ENCODE peak calls at places on chromosomes 7 and 10, in six cellular contexts. A is fibroblast of mammary gland, G is mucosa of descending colon, E is mammary epithelial cell, P is right cardiac atrium, Y is mesendoderm. Z is an unnamed sample.
A peak's percentile ranks its signal among the peaks of the same experiment; 100 is the strongest.

GRCh38 chr10:101536800-101537199 is 51.3 kb downstream of the POLL start:
- DNase-seq in A (peak; percentile 53), G (no peak), E (peak; percentile 18), P (no peak), Y (peak; percentile 50), Z (peak; percentile 44)

GRCh38 chr7:134741901-134742635 is 37.4 kb upstream of the CALD1 start:
- DNase-seq in A (peak; percentile 83), G (no peak), E (peak; percentile 55), P (no peak), Y (peak; percentile 98), Z (peak; percentile 83)

GRCh38 chr10:11162828-11163599 is 145.3 kb downstream of the CELF2 start:
- DNase-seq in A (no peak), G (peak; percentile 82), E (no peak), P (peak; percentile 68), Y (no peak), Z (no peak)

GRCh38 chr7:100155553-100156317 is 2.8 kb downstream of the TRAPPC14 start:
- DNase-seq in A (no peak), G (peak; percentile 58), E (no peak), P (no peak), Y (no peak), Z (no peak)

GRCh38 chr7:112383671-112384417 is 66.4 kb upstream of the IFRD1 start:
- DNase-seq in A (peak; percentile 28), G (no peak), E (no peak), P (no peak), Y (peak; percentile 61), Z (peak; percentile 34)

GRCh38 chr10:102647433-102648268 is 3.4 kb downstream of the TRIM8 start:
- DNase-seq in A (no peak), G (no peak), E (no peak), P (peak; percentile 31), Y (no peak), Z (no peak)

GRCh38 chr7:113856010-113856409 is 62.8 kb downstream of the PPP1R3A start:
- DNase-seq in A (peak; percentile 1), G (no peak), E (peak; percentile 44), P (no peak), Y (no peak), Z (no peak)

GRCh38 chr10:48684792-48685651 is at the start of gene WDFY4:
- DNase-seq in A (no peak), G (no peak), E (no peak), P (no peak), Y (no peak), Z (no peak)

GRCh38 chr10:99630439-99630838 is 10.2 kb upstream of the SLC25A28 start:
- DNase-seq in A (peak; percentile 65), G (no peak), E (peak; percentile 63), P (no peak), Y (no peak), Z (peak; percentile 75)

GRCh38 chr7:35720849-35721248 is 25.9 kb upstream of the HERPUD2 start:
- DNase-seq in A (no peak), G (no peak), E (no peak), P (no peak), Y (no peak), Z (no peak)

GRCh38 chr10:80498833-80499671 is 38.6 kb upstream of the SH2D4B start:
- DNase-seq in A (peak; percentile 99), G (peak; percentile 90), E (peak; percentile 94), P (peak; percentile 94), Y (peak; percentile 92), Z (peak; percentile 98)

GRCh38 chr7:30922596-30922995 is 10.9 kb downstream of the AQP1 start:
- DNase-seq in A (no peak), G (peak; percentile 22), E (no peak), P (peak; percentile 27), Y (no peak), Z (no peak)

GRCh38 chr7:73703649-73703984 is 15.9 kb downstream of the STX1A start:
- DNase-seq in A (no peak), G (no peak), E (no peak), P (no peak), Y (no peak), Z (no peak)

GRCh38 chr10:2866569-2866968 is 200.8 kb upstream of the PFKP start:
- DNase-seq in A (no peak), G (no peak), E (no peak), P (no peak), Y (no peak), Z (no peak)

GRCh38 chr7:150405584-150406310 is 26.6 kb downstream of the ZNF775 start:
- DNase-seq in A (peak; percentile 22), G (peak; percentile 81), E (no peak), P (peak; percentile 78), Y (no peak), Z (no peak)

GRCh38 chr10:97796651-97797050 is 24.9 kb upstream of the SFRP5 start:
- DNase-seq in A (no peak), G (no peak), E (no peak), P (no peak), Y (no peak), Z (no peak)

GRCh38 chr10:13338337-13339128 is 9.6 kb downstream of the SEPHS1 start:
- DNase-seq in A (peak; percentile 80), G (no peak), E (no peak), P (no peak), Y (no peak), Z (peak; percentile 60)
- H3K4me3 ChIP-seq in A (no peak overlapping the region), G (no peak overlapping the region), E (no peak overlapping the region), P (no peak overlapping the region), Y (no peak overlapping the region), Z (no peak overlapping the region)

GRCh38 chr10:36171546-36171945 is 529.5 kb upstream of the FZD8 start:
- DNase-seq in A (no peak), G (no peak), E (peak; percentile 9), P (no peak), Y (peak; percentile 18), Z (peak; percentile 21)
- H3K4me3 ChIP-seq in A (no peak overlapping the region), G (no peak overlapping the region), E (no peak overlapping the region), P (no peak overlapping the region), Y (no peak overlapping the region), Z (no peak overlapping the region)

GRCh38 chr7:158431055-158431940 is 156.3 kb downstream of the PTPRN2 start:
- DNase-seq in A (no peak), G (no peak), E (no peak), P (no peak), Y (no peak), Z (no peak)

GRCh38 chr7:158428842-158429753 is 158.5 kb downstream of the PTPRN2 start:
- DNase-seq in A (no peak), G (no peak), E (no peak), P (no peak), Y (no peak), Z (no peak)

GRCh38 chr7:158430308-158431034 is 157.2 kb downstream of the PTPRN2 start:
- DNase-seq in A (no peak), G (no peak), E (no peak), P (no peak), Y (no peak), Z (no peak)

GRCh38 chr7:158431941-158432347 is 155.7 kb downstream of the PTPRN2 start:
- DNase-seq in A (peak; percentile 95), G (no peak), E (peak; percentile 51), P (no peak), Y (peak; percentile 25), Z (peak; percentile 88)

DNA sequence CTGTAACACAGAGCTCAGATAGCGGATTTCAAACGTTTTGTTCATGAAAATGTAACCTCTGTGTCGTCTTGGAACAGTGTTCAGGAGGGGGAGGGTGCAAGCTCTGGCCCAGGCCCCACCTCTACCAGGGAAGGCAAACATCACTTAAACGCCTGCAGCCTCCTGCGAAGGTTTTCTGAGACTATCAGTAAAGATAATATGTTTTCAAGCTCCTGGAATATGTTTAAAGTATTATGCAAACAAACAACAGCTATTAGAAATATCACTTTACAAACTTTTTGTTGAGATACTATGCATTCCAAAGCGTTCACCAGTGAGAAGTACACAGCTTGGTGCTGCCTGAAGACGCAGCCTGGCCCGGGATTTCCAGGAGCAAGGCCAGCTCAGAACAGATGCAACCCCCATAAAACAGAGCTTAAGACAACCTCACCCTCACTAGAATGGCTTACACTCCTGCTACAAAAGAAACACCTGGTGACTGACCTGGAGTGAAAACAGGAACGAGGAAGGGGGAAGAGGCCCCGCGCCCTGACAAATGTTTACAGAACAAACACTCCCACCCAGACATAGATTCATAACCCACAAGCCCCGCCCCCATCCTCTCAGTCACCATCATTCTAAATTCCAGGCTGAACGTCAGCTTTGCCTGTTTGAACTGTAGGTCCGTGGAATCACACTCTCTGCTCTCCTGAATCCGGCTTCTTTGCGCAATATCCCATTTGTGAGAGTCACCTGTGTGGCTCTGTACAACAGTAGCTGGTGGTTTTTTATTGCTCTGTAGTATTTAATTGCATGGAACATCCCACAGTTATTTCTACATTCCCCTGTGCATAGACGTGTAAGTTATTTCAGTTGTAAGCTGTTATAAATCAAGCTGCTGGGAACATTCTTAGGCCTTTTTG is 155.0 kb downstream of the PTPRN2 start:
- DNase-seq in A (peak; percentile 77), G (peak; percentile 80), E (peak; percentile 1), P (no peak), Y (no peak), Z (peak; percentile 51)
- H3K4me3 ChIP-seq in A (no peak overlapping the region), G (no peak overlapping the region), E (no peak overlapping the region), P (no peak overlapping the region), Y (no peak overlapping the region), Z (no peak overlapping the region)

DNA sequence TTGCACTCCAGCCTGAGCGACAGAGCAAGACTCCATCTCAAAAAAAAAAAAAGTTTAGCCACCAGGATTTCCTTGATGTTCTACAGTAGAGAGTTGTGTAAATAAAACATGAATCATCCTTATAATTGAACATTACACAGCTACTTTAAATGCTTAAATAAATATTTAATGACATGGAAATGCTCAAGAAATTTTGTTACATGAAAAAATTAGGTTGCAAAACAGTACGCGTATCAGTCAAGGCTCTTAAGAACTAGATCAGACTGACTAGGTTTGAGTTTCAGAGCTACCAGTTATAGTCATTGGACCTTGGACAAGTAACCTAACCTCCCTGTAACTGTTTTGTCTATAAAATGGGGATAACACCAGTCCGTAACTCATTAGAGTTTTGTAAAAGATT is 38.7 kb upstream of the GSAP start:
- DNase-seq in A (peak; percentile 47), G (no peak), E (no peak), P (no peak), Y (no peak), Z (no peak)
- H3K4me3 ChIP-seq in A (no peak overlapping the region), G (no peak overlapping the region), E (no peak overlapping the region), P (no peak overlapping the region), Y (no peak overlapping the region), Z (no peak overlapping the region)

GRCh38 chr10:4130685-4131084 is 345.7 kb upstream of the KLF6 start:
- DNase-seq in A (no peak), G (no peak), E (no peak), P (no peak), Y (no peak), Z (no peak)

GRCh38 chr10:4129866-4130455 is 345.0 kb upstream of the KLF6 start:
- DNase-seq in A (no peak), G (no peak), E (no peak), P (no peak), Y (no peak), Z (no peak)

GRCh38 chr10:4132216-4132556 is 347.2 kb upstream of the KLF6 start:
- DNase-seq in A (no peak), G (no peak), E (no peak), P (no peak), Y (no peak), Z (no peak)

GRCh38 chr10:4134701-4135100 is 349.7 kb upstream of the KLF6 start:
- DNase-seq in A (no peak), G (no peak), E (no peak), P (no peak), Y (no peak), Z (no peak)

GRCh38 chr10:4131407-4132215 is 346.6 kb upstream of the KLF6 start:
- DNase-seq in A (peak; percentile 88), G (no peak), E (peak; percentile 84), P (no peak), Y (no peak), Z (peak; percentile 76)
- H3K4me3 ChIP-seq in A (no peak overlapping the region), G (no peak overlapping the region), E (no peak overlapping the region), P (no peak overlapping the region), Y (no peak overlapping the region), Z (no peak overlapping the region)

GRCh38 chr7:50502947-50503346 is 52.8 kb upstream of the FIGNL1 start:
- DNase-seq in A (peak; percentile 64), G (no peak), E (no peak), P (no peak), Y (no peak), Z (peak; percentile 34)
- H3K4me3 ChIP-seq in A (peak overlapping the region; percentile 17), G (no peak overlapping the region), E (no peak overlapping the region), P (no peak overlapping the region), Y (no peak overlapping the region), Z (peak overlapping the region; percentile 4)

Z was measured in fibroblast of pulmonary artery.